ENCODE peak calls at places on chromosome 1, in ten cellular contexts. N is GM23338, M is RWPE1, Z is endodermal cell, S is cardiac fibroblast, V is AG10803, R is GM12864, W is astrocyte of the spinal cord, L is NB4, U is mucosa of descending colon. Q is an unnamed sample.

GRCh38 chr1:193321242-193321842 is 134.9 kb upstream of the B3GALT2 start:
- DNase-seq in U (no peak), S (peak), N (no peak), V (peak), Z (no peak), W (peak), L (no peak), M (no peak), R (no peak), Q (no peak)

GRCh38 chr1:88976235-88976634 is 16.2 kb downstream of the KYAT3 start:
- DNase-seq in V (no peak), U (no peak), N (no peak), W (no peak), L (no peak), M (no peak), R (no peak), S (no peak), Z (no peak), Q (peak)

GRCh38 chr1:224212618-224213037 is 29.6 kb downstream of the DEGS1 start:
- DNase-seq in W (no peak), N (no peak), V (no peak), U (no peak), S (peak), R (no peak), Z (no peak), L (no peak), M (no peak), Q (no peak)

GRCh38 chr1:96183928-96184327 is 537.7 kb upstream of the PTBP2 start:
- DNase-seq in L (no peak), Z (no peak), W (no peak), V (no peak), M (no peak), R (no peak), S (no peak), N (peak), U (no peak), Q (no peak)

GRCh38 chr1:87117761-87118160 is 203.3 kb downstream of the HS2ST1 start:
- DNase-seq in W (peak), S (peak), U (no peak), R (no peak), Z (no peak), L (no peak), N (no peak), M (peak), V (peak), Q (no peak)

GRCh38 chr1:31503581-31503980 is 72.7 kb upstream of the TINAGL1 start:
- DNase-seq in L (no peak), Z (peak), U (no peak), N (no peak), V (no peak), S (no peak), M (no peak), R (no peak), W (no peak), Q (no peak)

GRCh38 chr1:8212443-8212920 is 105.4 kb upstream of the SLC45A1 start:
- DNase-seq in M (no peak), U (no peak), W (no peak), Z (no peak), V (no peak), L (peak), N (no peak), R (no peak), S (no peak), Q (no peak)

GRCh38 chr1:204587621-204588020 is 71.4 kb downstream of the MDM4 start:
- DNase-seq in U (no peak), Z (no peak), L (no peak), N (no peak), M (no peak), R (no peak), V (no peak), S (no peak), W (no peak), Q (no peak)

GRCh38 chr1:219837274-219837993 is 90.9 kb downstream of the SLC30A10 start:
- DNase-seq in Z (peak), W (peak), M (peak), R (no peak), N (peak), S (peak), L (peak), U (peak), V (peak), Q (peak)

GRCh38 chr1:47390843-47391242 is 25.2 kb upstream of the FOXE3 start:
- DNase-seq in Z (no peak), M (no peak), N (no peak), R (no peak), U (no peak), L (no peak), V (no peak), W (no peak), S (no peak), Q (no peak)

GRCh38 chr1:47608296-47608875 is 170.5 kb downstream of the FOXD2 start:
- DNase-seq in V (no peak), M (no peak), L (no peak), Z (peak), S (no peak), W (no peak), R (no peak), N (no peak), U (no peak), Q (no peak)

GRCh38 chr1:110508038-110508437 is 10.9 kb downstream of the KCNA10 start:
- DNase-seq in U (peak), M (no peak), S (peak), Z (peak), N (peak), R (no peak), V (peak), W (no peak), L (peak), Q (peak)

GRCh38 chr1:40409467-40409866 is 35.9 kb downstream of the SMAP2 start:
- DNase-seq in S (no peak), L (no peak), M (no peak), W (no peak), N (peak), U (no peak), V (no peak), Z (no peak), R (no peak), Q (no peak)

GRCh38 chr1:161021959-161022332 is 994 bp upstream of the F11R start:
- DNase-seq in M (peak), L (no peak), Z (no peak), R (no peak), V (no peak), U (no peak), S (peak), W (no peak), N (no peak), Q (peak)

GRCh38 chr1:248858096-248858890 is 592 bp downstream of the ZNF692 start:
- DNase-seq in W (peak), Z (peak), L (peak), S (peak), V (peak), M (peak), U (peak), R (no peak), N (peak), Q (peak)

GRCh38 chr1:70427976-70428375 is 16.9 kb downstream of the CTH start:
- DNase-seq in W (peak), R (no peak), Z (no peak), N (no peak), L (no peak), M (no peak), V (peak), S (peak), U (no peak), Q (peak)

GRCh38 chr1:39016604-39017171 is 9.5 kb upstream of the NDUFS5 start:
- DNase-seq in M (no peak), S (no peak), V (no peak), N (peak), U (no peak), L (no peak), R (no peak), Z (peak), W (no peak), Q (no peak)

GRCh38 chr1:213385201-213385600 is 334.2 kb downstream of the RPS6KC1 start:
- DNase-seq in S (no peak), V (no peak), M (no peak), R (no peak), Z (no peak), L (no peak), U (no peak), N (no peak), W (no peak), Q (no peak)

GRCh38 chr1:228061411-228062084 is 21.0 kb upstream of the ARF1 start:
- DNase-seq in M (no peak), R (no peak), W (no peak), N (no peak), V (no peak), Z (no peak), S (no peak), U (no peak), L (no peak), Q (no peak)

GRCh38 chr1:24696033-24696755 is 49.1 kb upstream of the CLIC4 start:
- DNase-seq in R (no peak), U (peak), W (no peak), V (no peak), S (no peak), N (no peak), L (no peak), Z (no peak), M (no peak), Q (no peak)

GRCh38 chr1:191453487-191453886 is 704.8 kb upstream of the RGS18 start:
- DNase-seq in Z (no peak), S (no peak), R (no peak), V (no peak), L (peak), W (no peak), N (no peak), U (no peak), M (no peak), Q (no peak)

GRCh38 chr1:206633708-206634121 is 1.6 kb upstream of the DYRK3 start:
- DNase-seq in S (peak), N (no peak), Z (peak), W (peak), U (no peak), R (no peak), V (peak), L (peak), M (peak), Q (peak)

GRCh38 chr1:206635080-206635982 is at the start of gene DYRK3:
- DNase-seq in L (peak), U (peak), W (peak), N (peak), S (peak), R (peak), Z (peak), V (peak), M (peak), Q (peak)

GRCh38 chr1:206628916-206629315 is 6.4 kb upstream of the DYRK3 start:
- DNase-seq in R (no peak), W (no peak), N (no peak), L (no peak), Z (no peak), U (no peak), S (no peak), V (no peak), M (no peak), Q (no peak)

GRCh38 chr1:206634365-206635079 is 814 bp upstream of the DYRK3 start:
- DNase-seq in W (peak), U (peak), S (peak), L (peak), V (peak), M (peak), N (peak), Z (peak), R (no peak), Q (peak)

DNA sequence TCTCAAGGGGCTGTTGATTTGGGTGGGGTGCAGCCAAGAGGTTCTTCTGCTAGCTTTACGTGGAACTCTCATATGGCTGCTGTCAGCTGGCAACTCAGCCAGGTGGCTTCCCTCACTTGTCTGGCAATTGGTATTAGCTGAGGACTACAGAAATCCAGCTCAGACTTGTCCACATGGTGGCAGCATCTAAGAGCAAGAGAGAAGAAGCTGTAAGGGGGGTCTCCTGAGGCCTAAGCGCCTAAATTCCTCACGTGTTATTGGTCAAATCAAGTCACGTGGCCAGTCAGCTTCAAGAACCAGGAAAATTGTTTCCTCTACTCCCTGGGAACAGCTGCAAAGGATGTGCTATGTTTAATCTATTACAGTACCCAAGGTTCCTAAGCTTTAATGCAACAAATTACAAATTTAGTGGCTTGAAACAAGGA is 4.2 kb upstream of the DYRK3 start:
- DNase-seq in L (peak), Z (peak), M (peak), N (peak), U (peak), W (peak), S (peak), V (peak), R (peak), Q (peak)
- TF ChIP-seq CTCF in L (peak), Z (peak), M (no peak), N (peak), U (no peak), W (peak), S (peak), V (peak), R (peak), Q (peak)

GRCh38 chr1:29370067-29370466 is 133.7 kb downstream of the PTPRU start:
- DNase-seq in R (no peak), V (no peak), W (no peak), S (no peak), Z (no peak), U (no peak), N (no peak), L (no peak), M (no peak), Q (no peak)

GRCh38 chr1:29364101-29364678 is 127.9 kb downstream of the PTPRU start:
- DNase-seq in Z (peak), N (no peak), S (no peak), W (no peak), V (no peak), L (no peak), R (no peak), M (no peak), U (no peak), Q (no peak)

GRCh38 chr1:29372108-29372507 is 135.8 kb downstream of the PTPRU start:
- DNase-seq in U (no peak), N (no peak), S (no peak), W (no peak), M (no peak), R (no peak), L (no peak), V (no peak), Z (peak), Q (no peak)

GRCh38 chr1:29365906-29366670 is 129.8 kb downstream of the PTPRU start:
- DNase-seq in L (no peak), N (no peak), V (no peak), W (no peak), Z (peak), U (no peak), S (no peak), R (no peak), M (no peak), Q (no peak)

DNA sequence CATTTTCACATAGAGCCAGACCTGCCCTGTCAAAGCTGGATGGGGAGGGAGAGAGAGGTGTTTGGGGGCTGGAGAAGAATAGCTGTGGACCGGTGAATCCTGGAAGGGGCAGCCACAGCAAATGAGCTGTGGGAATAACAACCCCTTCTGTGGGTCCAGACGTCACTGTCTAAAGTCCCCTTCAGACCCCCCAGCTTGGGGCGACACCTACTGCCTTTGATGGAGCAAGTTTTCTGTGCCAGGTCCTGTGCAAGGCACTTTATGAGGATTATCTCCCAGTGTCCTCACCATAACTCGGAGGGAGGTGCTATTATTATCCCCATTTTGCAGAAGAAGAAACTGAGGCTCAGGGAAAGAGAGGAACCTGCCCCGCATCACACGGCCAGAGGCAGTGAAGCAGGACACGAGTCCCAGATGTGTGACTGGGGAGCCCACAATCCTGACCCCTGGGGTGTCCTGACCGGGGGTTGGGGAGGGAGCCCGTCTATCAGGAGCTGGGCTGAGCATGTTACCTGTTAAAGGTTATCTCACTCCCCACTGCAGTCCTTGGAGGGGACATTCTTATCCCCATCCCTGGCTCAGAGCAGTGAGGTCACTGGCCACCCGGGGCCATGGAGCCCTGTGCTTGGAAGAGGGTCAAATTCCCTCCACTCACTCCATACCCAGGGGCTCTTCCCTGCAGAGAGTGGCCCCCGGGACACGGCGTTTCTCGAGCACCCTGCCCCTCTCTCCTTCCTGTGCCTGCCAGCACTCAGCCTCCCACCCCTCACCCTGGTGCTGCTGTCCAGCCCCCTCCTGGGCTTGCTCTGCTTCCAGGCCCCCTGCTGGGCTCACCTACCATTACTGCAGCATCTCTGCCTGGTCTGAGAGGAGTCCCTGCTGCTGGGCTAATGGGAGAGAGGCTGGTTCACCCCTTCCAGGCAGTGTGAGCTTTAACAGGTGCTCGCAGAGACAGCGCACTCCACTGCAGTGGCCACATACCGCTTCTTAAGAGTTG is 132.9 kb downstream of the PTPRU start:
- DNase-seq in M (no peak), V (no peak), W (no peak), N (no peak), S (no peak), U (no peak), Z (peak), R (no peak), L (no peak), Q (no peak)
- TF ChIP-seq CTCF in M (no peak), V (no peak), W (no peak), N (no peak), S (no peak), U (no peak), Z (no peak), R (no peak), L (no peak), Q (no peak)

GRCh38 chr1:93710949-93711591 is 29.4 kb upstream of the BCAR3 start:
- DNase-seq in L (no peak), R (no peak), V (no peak), S (no peak), N (no peak), W (no peak), M (no peak), U (no peak), Z (peak), Q (no peak)
- TF ChIP-seq CTCF in L (no peak), R (no peak), V (no peak), S (no peak), N (no peak), W (no peak), M (no peak), U (no peak), Z (no peak), Q (no peak)

GRCh38 chr1:23367451-23367790 is 2.2 kb downstream of the ZNF436 start:
- DNase-seq in N (no peak), M (no peak), L (peak), V (no peak), R (no peak), U (peak), Z (no peak), W (no peak), S (no peak), Q (no peak)

GRCh38 chr1:23367791-23368561 is 1.7 kb downstream of the ZNF436 start:
- DNase-seq in V (peak), Z (peak), L (peak), U (peak), N (peak), S (peak), R (peak), M (peak), W (peak), Q (peak)

GRCh38 chr1:23369335-23370013 is at the start of gene ZNF436:
- DNase-seq in W (peak), M (no peak), V (peak), Z (no peak), R (no peak), L (peak), S (peak), U (peak), N (peak), Q (peak)

GRCh38 chr1:23370270-23370743 is 671 bp upstream of the ZNF436 start:
- DNase-seq in U (no peak), R (no peak), Z (peak), M (no peak), L (no peak), S (peak), N (no peak), W (no peak), V (peak), Q (no peak)

DNA sequence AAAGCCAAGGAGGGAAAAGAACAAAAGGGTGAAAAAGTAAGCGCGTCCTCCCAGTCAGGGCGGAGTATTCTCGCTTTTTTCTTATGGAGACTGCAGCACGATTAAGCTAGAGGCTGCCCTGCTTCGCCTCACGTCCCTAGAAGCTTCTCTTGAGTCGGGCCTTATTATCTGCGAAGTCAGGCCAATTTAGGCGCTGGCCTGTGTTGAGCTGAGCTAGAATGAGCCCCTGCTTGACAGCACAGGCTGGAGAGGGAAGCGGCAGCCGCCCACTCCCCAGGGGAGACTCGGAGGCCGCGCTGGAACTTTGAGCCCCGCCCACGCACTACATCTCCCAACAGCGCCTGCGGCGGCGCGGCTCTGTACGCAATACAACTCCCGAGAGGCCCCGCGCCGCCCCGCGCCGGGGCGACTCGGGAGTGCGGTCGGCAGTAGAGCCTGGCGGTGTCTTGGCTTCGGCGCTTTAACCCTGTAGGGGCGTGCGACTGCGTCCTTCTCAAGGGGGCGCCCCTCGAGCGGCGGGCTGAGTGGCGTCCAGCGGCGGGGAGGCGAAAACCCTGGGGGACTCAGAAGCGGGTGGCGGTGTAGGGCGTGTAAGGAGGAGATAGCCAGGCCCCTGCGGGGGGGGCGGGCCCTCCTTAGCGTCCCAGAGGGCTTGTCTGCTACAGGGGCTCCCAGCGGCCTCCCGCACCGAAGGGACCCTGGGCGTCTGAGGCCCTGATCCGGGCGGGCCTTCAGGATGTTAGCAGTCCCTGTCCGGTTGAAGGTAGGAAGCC is 888 bp downstream of the ZNF436 start:
- DNase-seq in N (peak), Z (peak), U (peak), V (peak), W (peak), R (peak), L (peak), M (peak), S (peak), Q (peak)
- TF ChIP-seq CTCF in N (peak), Z (peak), U (no peak), V (peak), W (peak), R (no peak), L (peak), M (no peak), S (no peak), Q (no peak)

DNA sequence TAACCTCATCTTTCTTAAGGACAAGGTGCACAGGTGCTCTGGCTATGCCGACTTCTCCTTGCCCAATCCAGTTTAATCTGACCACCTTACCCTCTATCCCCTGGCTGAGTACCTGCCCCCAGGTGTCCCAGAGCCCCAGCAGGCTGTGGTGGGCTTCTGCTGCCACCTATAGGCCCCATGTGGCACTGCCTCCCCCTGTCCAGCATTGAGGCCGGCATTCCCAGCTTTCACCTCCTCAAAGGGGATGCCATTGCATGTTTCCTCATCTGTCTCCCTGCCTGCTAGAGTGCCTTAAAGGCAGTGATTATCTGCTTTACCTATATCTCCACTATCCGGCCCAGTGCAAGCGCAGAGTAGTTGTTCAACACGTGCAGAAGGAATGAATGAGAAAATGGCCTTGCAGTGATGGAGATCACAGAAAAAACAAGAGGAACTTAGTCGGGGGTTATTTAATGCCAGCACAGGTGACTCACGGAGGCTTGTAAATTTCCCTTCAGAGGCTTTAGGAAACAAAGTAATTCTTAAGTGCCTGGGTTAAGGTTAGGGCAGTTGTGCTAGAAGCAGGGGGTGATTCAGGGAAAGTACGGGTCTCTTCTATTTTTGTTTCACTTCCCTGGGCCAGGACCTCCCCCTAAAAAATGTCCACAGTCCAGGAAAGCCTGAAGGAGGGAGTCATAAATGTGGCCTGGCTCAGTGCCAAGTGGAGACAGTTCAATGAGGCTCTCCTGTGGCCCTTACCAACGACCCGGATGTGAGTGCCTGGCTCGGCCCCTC is 131.8 kb upstream of the NGF start:
- DNase-seq in S (peak), V (peak), R (no peak), Z (peak), U (peak), W (peak), L (peak), M (peak), N (peak), Q (peak)
- TF ChIP-seq CTCF in S (peak), V (peak), R (peak), Z (peak), U (peak), W (peak), L (peak), M (peak), N (peak), Q (peak)